ENCODE peak calls at places on chromosomes 13 and 19, in six cellular contexts. L is tibial artery, Z is right lobe of liver, G is cardiac muscle cell, N is Peyer's patch, T is left lung. W is an unnamed sample.

GRCh38 chr19:56919308-56919995 is 78.9 kb upstream of the PEG3 start:
- DNase-seq in G (no peak), Z (no peak), L (no peak), N (no peak), T (no peak), W (no peak)

GRCh38 chr13:100667894-100668293 is 6.7 kb downstream of the TMTC4 start:
- DNase-seq in L (no peak), T (no peak), G (no peak), N (no peak), Z (no peak), W (no peak)

GRCh38 chr19:3642987-3643386 is 16.4 kb upstream of the CACTIN start:
- DNase-seq in G (peak; percentile 11), T (no peak), L (no peak), N (no peak), Z (no peak), W (no peak)

GRCh38 chr13:44181938-44182337 is 191.7 kb upstream of the SERP2 start:
- DNase-seq in L (no peak), Z (no peak), T (no peak), G (no peak), N (no peak), W (no peak)

GRCh38 chr19:2732157-2732725 is 7.6 kb downstream of the SLC39A3 start:
- DNase-seq in L (no peak), Z (no peak), T (no peak), N (no peak), G (no peak), W (no peak)

GRCh38 chr19:19406878-19407639 is 1.6 kb downstream of the GATAD2A start:
- DNase-seq in T (no peak), N (peak; percentile 43), G (no peak), Z (no peak), L (no peak), W (no peak)

GRCh38 chr19:2062770-2063169 is 11.7 kb upstream of the MKNK2 start:
- DNase-seq in L (no peak), Z (no peak), N (no peak), T (no peak), G (no peak), W (no peak)

GRCh38 chr13:50467156-50467814 is 376.2 kb downstream of the DLEU7 start:
- DNase-seq in G (peak; percentile 77), N (no peak), L (no peak), Z (no peak), T (no peak), W (no peak)

GRCh38 chr19:409006-409514 is at the start of gene C2CD4C:
- DNase-seq in L (no peak), T (peak; percentile 74), G (peak; percentile 59), N (no peak), Z (peak; percentile 41), W (peak; percentile 66)

GRCh38 chr13:94346261-94347019 is 133.0 kb downstream of the DCT start:
- DNase-seq in L (no peak), G (no peak), Z (no peak), T (peak; percentile 53), N (no peak), W (no peak)

GRCh38 chr13:29483211-29483610 is 112.3 kb downstream of the SLC7A1 start:
- DNase-seq in L (no peak), N (no peak), T (no peak), Z (no peak), G (no peak), W (peak; percentile 78)

GRCh38 chr13:99875391-99875790 is 96.2 kb downstream of the ZIC5 start:
- DNase-seq in Z (no peak), L (no peak), G (no peak), T (no peak), N (no peak), W (no peak)

GRCh38 chr19:17305517-17306284 is at the start of gene MRPL34:
- DNase-seq in G (peak; percentile 98), N (peak; percentile 97), T (peak; percentile 98), Z (peak; percentile 99), L (peak; percentile 93), W (peak; percentile 99)

GRCh38 chr19:52785506-52785905 is 1.1 kb downstream of the ZNF600 start:
- DNase-seq in L (no peak), G (no peak), T (no peak), Z (no peak), N (no peak), W (peak; percentile 3)

GRCh38 chr13:103229674-103230073 is 163.5 kb upstream of the SLC10A2 start:
- DNase-seq in T (no peak), L (no peak), N (no peak), G (no peak), Z (no peak), W (no peak)

GRCh38 chr13:29855784-29856183 is 5.4 kb upstream of the UBL3 start:
- DNase-seq in Z (no peak), T (no peak), N (no peak), G (no peak), L (no peak), W (no peak)

GRCh38 chr13:24682353-24682752 is 2.1 kb downstream of the ATP12A start:
- DNase-seq in T (no peak), Z (no peak), N (no peak), L (no peak), G (no peak), W (no peak)

GRCh38 chr13:42477588-42478190 is 96.3 kb upstream of the TNFSF11 start:
- DNase-seq in T (no peak), L (no peak), N (no peak), G (no peak), Z (no peak), W (no peak)

GRCh38 chr13:31037874-31038475 is 105.5 kb downstream of the TEX26 start:
- DNase-seq in G (no peak), L (no peak), N (no peak), Z (no peak), T (no peak), W (no peak)

GRCh38 chr13:73870036-73870741 is 264.0 kb downstream of the KLF12 start:
- DNase-seq in L (no peak), N (no peak), T (no peak), G (no peak), Z (no peak), W (no peak)

DNA sequence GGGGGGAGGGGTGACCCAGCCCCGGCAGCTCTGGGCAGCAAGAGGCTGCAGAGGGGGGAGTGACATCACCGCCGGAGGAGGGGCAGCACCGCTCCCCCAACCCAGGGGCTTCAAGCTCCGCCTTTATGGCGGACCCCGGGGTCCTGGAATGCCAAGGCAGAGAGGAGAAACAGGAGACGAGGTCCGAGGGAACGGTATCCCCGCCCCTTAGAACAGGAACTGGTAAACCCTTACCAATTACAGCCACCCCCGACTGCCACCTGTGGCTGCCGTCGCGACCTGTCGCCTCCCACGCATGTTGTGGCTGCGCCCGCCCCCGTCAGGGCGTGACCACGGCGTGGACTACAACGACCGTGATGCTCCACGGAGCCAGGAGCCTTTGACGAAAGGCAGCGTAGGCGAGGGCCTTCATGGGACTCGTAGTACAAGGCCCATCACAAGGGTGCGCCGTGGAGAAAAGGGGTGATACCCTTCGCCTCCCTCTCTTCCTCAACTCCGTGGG is 4.1 kb upstream of the KCNC3 start:
- DNase-seq in Z (peak; percentile 94), G (peak; percentile 95), N (peak; percentile 92), T (peak; percentile 94), L (peak; percentile 73), W (peak; percentile 98)
- TF ChIP-seq CTCF in Z (no peak), G (peak; percentile 6), N (no peak), T (no peak), L (no peak), W (peak; percentile 8)

GRCh38 chr19:42217522-42218442 is at the start of gene DEDD2:
- DNase-seq in G (peak; percentile 96), T (peak; percentile 99), L (peak; percentile 97), N (peak; percentile 97), Z (peak; percentile 99), W (peak; percentile 99)

GRCh38 chr19:42216653-42217521 is 590 bp downstream of the DEDD2 start:
- DNase-seq in G (peak; percentile 74), Z (peak; percentile 63), L (no peak), T (peak; percentile 89), N (peak; percentile 25), W (peak; percentile 82)

GRCh38 chr19:42219812-42220750 is at the start of gene ZNF526:
- DNase-seq in Z (peak; percentile 98), G (peak; percentile 98), L (peak; percentile 98), T (peak; percentile 99), N (peak; percentile 97), W (peak; percentile 98)

GRCh38 chr19:42220751-42221097 is 612 bp downstream of the ZNF526 start:
- DNase-seq in N (no peak), L (no peak), T (peak; percentile 17), G (no peak), Z (no peak), W (no peak)

DNA sequence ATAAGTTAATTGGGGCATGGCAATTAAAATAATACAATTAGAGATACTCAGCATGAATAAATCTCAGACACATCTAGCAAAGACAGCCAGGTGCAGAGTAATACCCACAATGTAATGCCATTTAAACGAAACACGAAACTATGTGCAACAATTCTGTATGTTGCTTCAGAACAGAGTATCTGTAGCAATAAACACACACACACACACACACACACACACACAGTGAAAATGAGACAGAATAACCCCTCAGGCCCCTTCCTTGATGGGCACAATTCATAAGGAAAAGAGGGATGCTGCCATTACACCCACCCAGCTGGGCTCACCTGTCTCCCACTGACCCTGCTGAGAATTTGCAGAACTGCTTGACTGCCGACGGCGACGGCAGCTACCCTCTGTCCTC is 2.7 kb downstream of the DEDD2 start:
- DNase-seq in Z (no peak), N (no peak), L (no peak), T (peak; percentile 39), G (no peak), W (no peak)
- H3K4me1 ChIP-seq in Z (no peaks in the 10 kb centered on the region), N (peaks cover 56% of the 10 kb centered on the region), L (peaks cover 38% of the 10 kb centered on the region), T (peaks cover 72% of the 10 kb centered on the region), G (no peaks in the 10 kb centered on the region), W (peaks cover 27% of the 10 kb centered on the region)

GRCh38 chr19:16088985-16089846 is 12.9 kb downstream of the TPM4 start:
- DNase-seq in T (no peak), G (no peak), N (no peak), Z (no peak), L (no peak), W (no peak)

GRCh38 chr19:16087940-16088339 is 11.6 kb downstream of the TPM4 start:
- DNase-seq in G (no peak), N (no peak), Z (no peak), L (no peak), T (no peak), W (no peak)

GRCh38 chr19:16084067-16084685 is 7.9 kb downstream of the TPM4 start:
- DNase-seq in G (no peak), T (no peak), L (no peak), N (no peak), Z (no peak), W (no peak)

GRCh38 chr19:16088351-16088984 is 12.2 kb downstream of the TPM4 start:
- DNase-seq in Z (no peak), L (no peak), G (no peak), T (no peak), N (no peak), W (peak; percentile 78)

DNA sequence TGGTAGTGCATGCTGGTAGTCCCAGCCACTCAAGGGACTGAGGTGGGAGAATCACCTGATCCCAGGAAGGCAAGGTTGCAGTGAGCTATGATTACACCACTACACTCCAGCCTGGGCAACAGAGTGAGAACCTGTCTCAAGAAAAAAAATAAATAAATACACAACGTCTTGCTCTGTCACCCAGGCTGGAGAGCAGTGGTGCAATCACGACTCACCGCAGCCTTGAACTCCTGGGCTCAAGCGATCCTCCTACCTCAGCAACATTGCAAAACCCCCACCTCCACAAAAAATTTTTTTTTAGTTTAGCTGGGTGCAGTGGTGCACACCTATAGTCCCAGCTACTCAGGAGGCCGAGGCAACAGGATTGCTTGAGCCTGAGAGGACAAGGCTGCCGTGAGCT is 8.8 kb downstream of the TPM4 start:
- DNase-seq in T (no peak), G (no peak), L (no peak), N (no peak), Z (no peak), W (peak; percentile 77)
- H3K36me3 ChIP-seq in T (peaks cover 96% of the 10 kb centered on the region), G (peaks cover 67% of the 10 kb centered on the region), L (peaks cover 92% of the 10 kb centered on the region), N (no peaks in the 10 kb centered on the region), Z (no peaks in the 10 kb centered on the region), W (peaks cover 94% of the 10 kb centered on the region)

GRCh38 chr19:45913874-45914830 is at the start of gene NANOS2:
- DNase-seq in L (no peak), N (no peak), T (peak; percentile 69), G (peak; percentile 69), Z (no peak), W (no peak)
- TF ChIP-seq CTCF in L (no peak), N (no peak), T (no peak), G (no peak), Z (no peak), W (no peak)